ENCODE peak calls at places on chromosomes 6 and 20, in ten cellular contexts. One of them, this sample, is unnamed.

GRCh38 chr6:55866110-55866509 is 9.3 kb downstream of the BMP5 start:
- DNase-seq in A549: no peak
- DNase-seq in HTR-8/SVneo: no peak
- DNase-seq in COR-L47: no peak
- DNase-seq in amygdala: no peak
- DNase-seq in activated naive CD4-positive, alpha-beta T cell treated with anti-CD3 and anti-CD28 coated beads, Interleukin-2, amount 50 U/mL, for 72 hours: no peak
- DNase-seq in smooth muscle cell of the brain vasculature: no peak
- DNase-seq in T-helper 1 cell: no peak
- DNase-seq in HEK293T: no peak
- DNase-seq in cardiac fibroblast: no peak
- DNase-seq in this sample: no peak

GRCh38 chr6:144415835-144416237 is 130.7 kb downstream of the UTRN start:
- DNase-seq in activated naive CD4-positive, alpha-beta T cell treated with anti-CD3 and anti-CD28 coated beads, Interleukin-2, amount 50 U/mL, for 72 hours: no peak
- DNase-seq in A549: no peak
- DNase-seq in HTR-8/SVneo: no peak
- DNase-seq in COR-L47: no peak
- DNase-seq in T-helper 1 cell: no peak
- DNase-seq in smooth muscle cell of the brain vasculature: no peak
- DNase-seq in cardiac fibroblast: peak
- DNase-seq in HEK293T: no peak
- DNase-seq in amygdala: no peak
- DNase-seq in this sample: peak

GRCh38 chr6:6588924-6589696 is 590 bp downstream of the LY86 start:
- DNase-seq in T-helper 1 cell: no peak
- DNase-seq in amygdala: no peak
- DNase-seq in A549: no peak
- DNase-seq in activated naive CD4-positive, alpha-beta T cell treated with anti-CD3 and anti-CD28 coated beads, Interleukin-2, amount 50 U/mL, for 72 hours: no peak
- DNase-seq in HTR-8/SVneo: no peak
- DNase-seq in smooth muscle cell of the brain vasculature: no peak
- DNase-seq in cardiac fibroblast: no peak
- DNase-seq in HEK293T: no peak
- DNase-seq in COR-L47: no peak
- DNase-seq in this sample: no peak

GRCh38 chr6:28978959-28979561 is 26.1 kb downstream of the ZNF311 start:
- DNase-seq in T-helper 1 cell: no peak
- DNase-seq in activated naive CD4-positive, alpha-beta T cell treated with anti-CD3 and anti-CD28 coated beads, Interleukin-2, amount 50 U/mL, for 72 hours: no peak
- DNase-seq in smooth muscle cell of the brain vasculature: no peak
- DNase-seq in A549: no peak
- DNase-seq in COR-L47: no peak
- DNase-seq in cardiac fibroblast: peak
- DNase-seq in amygdala: no peak
- DNase-seq in HTR-8/SVneo: no peak
- DNase-seq in HEK293T: no peak
- DNase-seq in this sample: no peak

GRCh38 chr6:154705471-154706113 is 27.6 kb upstream of the SCAF8 start:
- DNase-seq in cardiac fibroblast: peak
- DNase-seq in A549: no peak
- DNase-seq in activated naive CD4-positive, alpha-beta T cell treated with anti-CD3 and anti-CD28 coated beads, Interleukin-2, amount 50 U/mL, for 72 hours: no peak
- DNase-seq in smooth muscle cell of the brain vasculature: no peak
- DNase-seq in amygdala: no peak
- DNase-seq in T-helper 1 cell: no peak
- DNase-seq in HEK293T: no peak
- DNase-seq in COR-L47: no peak
- DNase-seq in HTR-8/SVneo: no peak
- DNase-seq in this sample: peak

GRCh38 chr20:58840816-58841538 is 9.7 kb downstream of the GNAS-AS1 start:
- DNase-seq in HTR-8/SVneo: no peak
- DNase-seq in A549: no peak
- DNase-seq in amygdala: no peak
- DNase-seq in HEK293T: no peak
- DNase-seq in activated naive CD4-positive, alpha-beta T cell treated with anti-CD3 and anti-CD28 coated beads, Interleukin-2, amount 50 U/mL, for 72 hours: no peak
- DNase-seq in smooth muscle cell of the brain vasculature: no peak
- DNase-seq in T-helper 1 cell: no peak
- DNase-seq in COR-L47: no peak
- DNase-seq in cardiac fibroblast: peak
- DNase-seq in this sample: no peak

GRCh38 chr20:16922834-16923233 is 174.7 kb downstream of the OTOR start:
- DNase-seq in activated naive CD4-positive, alpha-beta T cell treated with anti-CD3 and anti-CD28 coated beads, Interleukin-2, amount 50 U/mL, for 72 hours: no peak
- DNase-seq in cardiac fibroblast: peak
- DNase-seq in A549: no peak
- DNase-seq in smooth muscle cell of the brain vasculature: peak
- DNase-seq in HTR-8/SVneo: peak
- DNase-seq in HEK293T: no peak
- DNase-seq in COR-L47: no peak
- DNase-seq in T-helper 1 cell: no peak
- DNase-seq in amygdala: no peak
- DNase-seq in this sample: no peak

GRCh38 chr6:155341130-155341828 is 27.0 kb upstream of the TFB1M start:
- DNase-seq in activated naive CD4-positive, alpha-beta T cell treated with anti-CD3 and anti-CD28 coated beads, Interleukin-2, amount 50 U/mL, for 72 hours: no peak
- DNase-seq in A549: no peak
- DNase-seq in HTR-8/SVneo: no peak
- DNase-seq in T-helper 1 cell: no peak
- DNase-seq in cardiac fibroblast: peak
- DNase-seq in amygdala: no peak
- DNase-seq in smooth muscle cell of the brain vasculature: no peak
- DNase-seq in HEK293T: no peak
- DNase-seq in COR-L47: no peak
- DNase-seq in this sample: no peak

GRCh38 chr6:44831002-44831610 is 443.6 kb downstream of the CDC5L start:
- DNase-seq in T-helper 1 cell: no peak
- DNase-seq in HTR-8/SVneo: peak
- DNase-seq in cardiac fibroblast: peak
- DNase-seq in activated naive CD4-positive, alpha-beta T cell treated with anti-CD3 and anti-CD28 coated beads, Interleukin-2, amount 50 U/mL, for 72 hours: no peak
- DNase-seq in HEK293T: no peak
- DNase-seq in amygdala: no peak
- DNase-seq in A549: no peak
- DNase-seq in smooth muscle cell of the brain vasculature: no peak
- DNase-seq in COR-L47: no peak
- DNase-seq in this sample: no peak

This sample was measured in Panc1.